ENCODE peak calls at places on chromosomes 5 and 9, in six cellular contexts. M is lower lobe of right lung, Q is MCF 10A, W is suprapubic skin, E is right lobe of liver, V is neural crest cell. Y is an unnamed sample.

GRCh38 chr5:15026011-15026481 is 154.5 kb upstream of the ANKH start:
- DNase-seq in M (no peak), W (no peak), E (no peak), V (no peak), Q (no peak), Y (no peak)

GRCh38 chr5:115816226-115817042 is at the start of gene CDO1:
- DNase-seq in V (peak; percentile 67), E (peak; percentile 86), Q (peak; percentile 13), M (peak; percentile 48), W (peak; percentile 82), Y (peak; percentile 75)

GRCh38 chr5:77866198-77866597 is 90.1 kb upstream of the TBCA start:
- DNase-seq in V (no peak), M (no peak), Q (no peak), W (no peak), E (no peak), Y (no peak)

GRCh38 chr5:98635631-98636030 is 137.8 kb upstream of the RGMB start:
- DNase-seq in E (no peak), M (no peak), Q (no peak), W (no peak), V (no peak), Y (no peak)

GRCh38 chr5:35938518-35939227 is at the start of gene CAPSL:
- DNase-seq in E (no peak), W (no peak), M (no peak), Q (peak; percentile 57), V (peak; percentile 22), Y (no peak)

GRCh38 chr5:126285307-126285706 is 137.9 kb upstream of the GRAMD2B start:
- DNase-seq in Q (no peak), W (no peak), M (no peak), V (no peak), E (no peak), Y (no peak)

GRCh38 chr9:98326402-98327248 is 71.2 kb upstream of the TBC1D2 start:
- DNase-seq in Q (peak; percentile 47), M (no peak), W (no peak), E (no peak), V (no peak), Y (no peak)

GRCh38 chr9:89454498-89455355 is 43.2 kb downstream of the SEMA4D start:
- DNase-seq in V (no peak), W (no peak), E (no peak), M (no peak), Q (no peak), Y (no peak)

GRCh38 chr5:154371687-154372086 is 74.1 kb upstream of the SAP30L start:
- DNase-seq in Q (peak; percentile 96), E (no peak), V (no peak), W (no peak), M (no peak), Y (no peak)

GRCh38 chr9:13902286-13902685 is 411.7 kb downstream of the NFIB start:
- DNase-seq in M (no peak), E (no peak), Q (no peak), W (no peak), V (no peak), Y (no peak)

GRCh38 chr5:137039939-137040515 is 459.1 kb downstream of the SPOCK1 start:
- DNase-seq in M (no peak), V (no peak), E (no peak), W (no peak), Q (no peak), Y (no peak)

GRCh38 chr5:43947870-43948269 is 344.9 kb downstream of the NNT start:
- DNase-seq in W (no peak), V (no peak), Q (peak; percentile 2), E (no peak), M (no peak), Y (no peak)

GRCh38 chr5:137751869-137752491 is 2.2 kb downstream of the HNRNPA0 start:
- DNase-seq in Q (peak; percentile 86), E (no peak), W (no peak), V (no peak), M (no peak), Y (no peak)

GRCh38 chr9:134058716-134059115 is 9.1 kb downstream of the BRD3 start:
- DNase-seq in W (no peak), E (peak; percentile 57), M (no peak), V (no peak), Q (peak; percentile 60), Y (no peak)

GRCh38 chr5:28523887-28524637 is 1485.7 kb upstream of the CDH9 start:
- DNase-seq in V (no peak), Q (peak; percentile 78), W (no peak), E (no peak), M (no peak), Y (no peak)

GRCh38 chr5:149466457-149466972 is 84.7 kb downstream of the CSNK1A1 start:
- DNase-seq in V (no peak), W (no peak), M (no peak), Q (peak; percentile 36), E (no peak), Y (no peak)

GRCh38 chr5:158874343-158874742 is 225.4 kb downstream of the EBF1 start:
- DNase-seq in M (no peak), W (no peak), Q (no peak), E (no peak), V (no peak), Y (no peak)

GRCh38 chr5:150431574-150431973 is 18.0 kb downstream of the RPS14 start:
- DNase-seq in V (no peak), M (no peak), W (no peak), Q (no peak), E (no peak), Y (no peak)

GRCh38 chr5:14781106-14781505 is 90.5 kb downstream of the ANKH start:
- DNase-seq in Q (no peak), E (no peak), M (no peak), V (no peak), W (no peak), Y (no peak)

GRCh38 chr9:107848598-107848997 is 359.0 kb upstream of the KLF4 start:
- DNase-seq in V (no peak), M (no peak), E (no peak), Q (no peak), W (no peak), Y (no peak)

GRCh38 chr5:65125681-65126080 is 356.0 kb downstream of the ADAMTS6 start:
- DNase-seq in V (no peak), Q (no peak), E (no peak), M (no peak), W (no peak), Y (no peak)

GRCh38 chr9:135167356-135167755 is 79.9 kb downstream of the OLFM1 start:
- DNase-seq in Q (no peak), W (no peak), E (no peak), M (no peak), V (no peak), Y (no peak)

GRCh38 chr9:104256710-104257091 is 162.6 kb downstream of the SMC2 start:
- DNase-seq in E (no peak), W (no peak), M (no peak), Q (no peak), V (no peak), Y (no peak)

GRCh38 chr5:179818746-179819295 is 1.9 kb upstream of the SQSTM1 start:
- DNase-seq in E (peak; percentile 98), M (peak; percentile 97), W (peak; percentile 97), Q (peak; percentile 99), V (peak; percentile 48), Y (no peak)

GRCh38 chr9:16310288-16311145 is 560.0 kb downstream of the BNC2 start:
- DNase-seq in W (no peak), V (no peak), Q (no peak), M (no peak), E (no peak), Y (no peak)

GRCh38 chr5:398475-399295 is 44.3 kb upstream of the EXOC3 start:
- DNase-seq in M (no peak), E (no peak), Q (no peak), W (peak; percentile 77), V (no peak), Y (peak; percentile 67)

GRCh38 chr5:151086905-151087360 is 6.1 kb upstream of the TNIP1 start:
- DNase-seq in E (no peak), V (no peak), M (no peak), Q (peak; percentile 65), W (no peak), Y (no peak)

GRCh38 chr9:7117676-7118561 is 360.1 kb downstream of the KDM4C start:
- DNase-seq in E (no peak), Q (peak; percentile 73), V (no peak), W (no peak), M (no peak), Y (no peak)

GRCh38 chr9:132798817-132799790 is 79.0 kb downstream of the AK8 start:
- DNase-seq in M (peak; percentile 72), V (no peak), W (no peak), E (no peak), Q (no peak), Y (no peak)

DNA sequence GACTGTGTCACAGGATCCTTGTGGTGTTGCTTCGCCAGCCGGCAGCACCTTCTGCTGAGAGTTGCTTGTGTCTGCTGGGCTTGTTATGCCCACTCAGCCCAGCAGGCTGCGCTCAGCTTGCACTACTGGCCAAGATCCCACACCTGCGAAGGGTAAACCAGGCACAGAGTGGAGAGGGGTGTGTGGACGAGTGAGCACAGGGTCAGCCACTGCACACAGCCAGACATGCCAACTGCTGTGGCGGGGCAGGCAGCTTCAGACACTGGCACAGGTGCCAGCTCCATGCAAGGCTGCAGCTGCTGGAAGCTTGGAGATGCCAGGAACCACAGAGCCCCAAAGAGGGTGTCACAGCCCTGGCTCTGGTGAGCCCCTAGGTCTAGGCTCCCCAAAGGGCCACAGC is 273.6 kb downstream of the CETN3 start:
- DNase-seq in E (peak; percentile 46), W (no peak), M (no peak), V (no peak), Q (no peak), Y (no peak)
- TF ChIP-seq CTCF in E (no peak), W (no peak), M (no peak), V (peak; percentile 43), Q (no peak), Y (peak; percentile 47)

DNA sequence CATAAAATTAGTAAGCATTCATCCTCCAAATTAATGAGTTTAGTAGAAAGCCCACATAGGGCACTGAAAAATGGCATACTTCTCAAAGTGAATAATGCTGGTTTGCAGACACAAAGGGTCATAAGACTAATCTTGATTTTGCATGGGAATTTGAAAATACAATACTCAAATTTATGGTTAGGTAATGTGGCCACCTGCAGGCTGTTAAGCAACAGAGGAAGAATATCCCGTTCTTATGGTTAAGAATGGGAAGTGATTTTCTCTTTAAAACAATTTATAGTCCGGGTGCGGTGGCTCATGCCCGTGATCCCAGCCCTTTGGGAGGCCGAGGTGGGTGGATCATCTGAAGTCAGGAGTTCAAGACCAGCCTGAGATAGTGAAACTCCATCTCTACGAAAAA is 9.4 kb upstream of the PLCXD3 start:
- DNase-seq in M (no peak), E (no peak), Q (peak; percentile 26), W (no peak), V (no peak), Y (no peak)
- TF ChIP-seq CTCF in M (no peak), E (peak; percentile 6), Q (peak; percentile 26), W (no peak), V (peak; percentile 36), Y (no peak)

GRCh38 chr9:92422611-92423010 is 1.7 kb downstream of the OMD start:
- DNase-seq in E (no peak), V (no peak), M (no peak), Q (no peak), W (no peak), Y (no peak)
- TF ChIP-seq CTCF in E (no peak), V (no peak), M (no peak), Q (no peak), W (no peak), Y (no peak)

DNA sequence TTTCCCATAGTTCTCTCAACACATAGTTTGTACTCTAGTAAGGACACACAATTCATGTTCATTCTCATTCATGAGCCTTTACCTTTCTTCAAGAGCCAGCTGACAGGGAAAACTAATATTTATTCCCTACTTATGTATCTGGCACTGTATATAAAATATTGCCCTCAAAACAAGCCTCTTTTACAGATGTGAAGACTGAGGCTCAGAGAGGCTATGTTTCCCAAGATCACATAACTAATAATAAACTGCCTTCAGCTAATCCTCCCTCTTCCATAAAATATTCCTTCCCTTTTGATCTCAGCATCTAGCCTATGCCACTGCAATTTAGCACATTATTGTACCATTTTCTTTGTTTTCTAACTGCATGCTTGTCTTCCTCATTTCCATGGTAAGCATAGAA is 18.2 kb downstream of the ALDOB start:
- DNase-seq in Q (no peak), M (no peak), E (no peak), V (no peak), W (no peak), Y (no peak)
- TF ChIP-seq CTCF in Q (no peak), M (no peak), E (no peak), V (no peak), W (no peak), Y (no peak)

Y was measured in type B pancreatic cell.